ENCODE peak calls at places on chromosomes 16 and 17, in five cellular contexts. One of them, this sample, is unnamed.

GRCh38 chr17:58587713-58588117 is 73.3 kb upstream of the MTMR4 start:
- DNase-seq in GM12891: peak
- DNase-seq in A549: peak
- DNase-seq in tibial nerve: peak
- DNase-seq in heart left ventricle: peak
- DNase-seq in this sample: peak

GRCh38 chr17:51046527-51047384 is 73.9 kb downstream of the SPAG9 start:
- DNase-seq in GM12891: no peak
- DNase-seq in A549: no peak
- DNase-seq in tibial nerve: peak
- DNase-seq in heart left ventricle: peak
- DNase-seq in this sample: peak

GRCh38 chr17:4064366-4064765 is 78.5 kb downstream of the ZZEF1 start:
- DNase-seq in GM12891: no peak
- DNase-seq in A549: no peak
- DNase-seq in tibial nerve: no peak
- DNase-seq in heart left ventricle: peak
- DNase-seq in this sample: no peak

GRCh38 chr17:59783221-59784016 is 76.0 kb downstream of the VMP1 start:
- DNase-seq in GM12891: no peak
- DNase-seq in A549: peak
- DNase-seq in tibial nerve: no peak
- DNase-seq in heart left ventricle: no peak
- DNase-seq in this sample: peak

GRCh38 chr16:58035356-58036170 is 10.0 kb downstream of the MMP15 start:
- DNase-seq in GM12891: no peak
- DNase-seq in A549: no peak
- DNase-seq in tibial nerve: no peak
- DNase-seq in heart left ventricle: no peak
- DNase-seq in this sample: no peak

GRCh38 chr17:42342242-42343008 is 45.8 kb downstream of the STAT3 start:
- DNase-seq in GM12891: no peak
- DNase-seq in A549: no peak
- DNase-seq in tibial nerve: no peak
- DNase-seq in heart left ventricle: no peak
- DNase-seq in this sample: peak

GRCh38 chr17:67137026-67137370 is 92.6 kb downstream of the CACNG1 start:
- DNase-seq in GM12891: no peak
- DNase-seq in A549: no peak
- DNase-seq in tibial nerve: no peak
- DNase-seq in heart left ventricle: no peak
- DNase-seq in this sample: no peak

GRCh38 chr17:62780273-62780672 is 27.8 kb downstream of the MARCHF10 start:
- DNase-seq in GM12891: no peak
- DNase-seq in A549: no peak
- DNase-seq in tibial nerve: no peak
- DNase-seq in heart left ventricle: peak
- DNase-seq in this sample: no peak

GRCh38 chr17:32264823-32265191 is 825 bp upstream of the RHBDL3 start:
- DNase-seq in GM12891: no peak
- DNase-seq in A549: no peak
- DNase-seq in tibial nerve: no peak
- DNase-seq in heart left ventricle: no peak
- DNase-seq in this sample: no peak

GRCh38 chr17:80820331-80820730 is 171.3 kb upstream of the CHMP6 start:
- DNase-seq in GM12891: no peak
- DNase-seq in A549: no peak
- DNase-seq in tibial nerve: no peak
- DNase-seq in heart left ventricle: no peak
- DNase-seq in this sample: no peak

GRCh38 chr16:67110136-67110847 is 551 bp downstream of the PHAF1 start:
- DNase-seq in GM12891: no peak
- DNase-seq in A549: no peak
- DNase-seq in tibial nerve: no peak
- DNase-seq in heart left ventricle: no peak
- DNase-seq in this sample: no peak

GRCh38 chr17:16214190-16215001 is 938 bp downstream of the NCOR1 start:
- DNase-seq in GM12891: no peak
- DNase-seq in A549: no peak
- DNase-seq in tibial nerve: no peak
- DNase-seq in heart left ventricle: no peak
- DNase-seq in this sample: no peak

GRCh38 chr17:16217002-16217635 is at the start of gene PIGL:
- DNase-seq in GM12891: peak
- DNase-seq in A549: peak
- DNase-seq in tibial nerve: peak
- DNase-seq in heart left ventricle: peak
- DNase-seq in this sample: peak

GRCh38 chr17:16215965-16216316 is 607 bp upstream of the NCOR1 start:
- DNase-seq in GM12891: peak
- DNase-seq in A549: no peak
- DNase-seq in tibial nerve: peak
- DNase-seq in heart left ventricle: peak
- DNase-seq in this sample: no peak

GRCh38 chr17:16215002-16215272 is 397 bp downstream of the NCOR1 start:
- DNase-seq in GM12891: peak
- DNase-seq in A549: peak
- DNase-seq in tibial nerve: peak
- DNase-seq in heart left ventricle: peak
- DNase-seq in this sample: peak

DNA sequence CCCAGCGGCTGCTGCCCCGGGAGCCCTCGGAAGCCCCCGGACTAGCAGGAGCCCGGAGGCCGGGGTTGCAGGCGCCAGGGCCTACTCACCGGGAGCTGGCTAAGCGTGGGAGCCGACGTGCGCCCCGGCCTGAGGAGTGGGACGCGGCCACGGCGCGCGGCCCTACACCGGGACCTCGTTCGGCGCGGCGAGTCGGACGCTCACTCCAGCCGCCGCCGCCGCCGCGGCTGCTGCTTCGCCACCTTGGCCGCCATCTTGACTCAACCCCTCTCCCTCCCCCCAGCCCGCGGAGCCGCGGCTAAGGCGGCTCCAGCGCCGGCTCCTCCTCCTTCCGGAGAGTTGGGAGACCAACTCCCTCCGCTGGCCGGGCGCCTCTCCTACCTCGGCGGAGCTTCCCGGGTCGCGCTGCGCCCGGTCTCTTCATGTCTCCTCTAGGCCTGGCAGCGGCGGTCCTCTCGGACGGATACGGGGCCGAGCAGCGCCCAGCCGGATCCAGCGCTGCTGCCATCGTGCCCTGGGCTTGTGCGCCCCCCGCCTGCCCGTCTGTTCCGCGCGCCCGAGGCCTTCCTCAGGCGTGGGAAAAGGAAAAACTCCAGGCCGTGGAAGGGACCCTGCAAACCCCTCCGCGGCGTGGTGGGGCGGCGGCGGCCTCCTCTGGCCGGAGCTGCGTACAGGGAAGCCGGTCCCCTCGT is at the start of gene NCOR1:
- DNase-seq in GM12891: peak
- DNase-seq in A549: peak
- DNase-seq in tibial nerve: peak
- DNase-seq in heart left ventricle: peak
- DNase-seq in this sample: peak
- TF ChIP-seq POLR2A in GM12891: peak
- TF ChIP-seq POLR2A in A549: peak
- TF ChIP-seq POLR2A in tibial nerve: peak
- TF ChIP-seq POLR2A in heart left ventricle: peak
- TF ChIP-seq POLR2A in this sample: peak

GRCh38 chr16:88825146-88825545 is 13.4 kb upstream of the APRT start:
- DNase-seq in GM12891: no peak
- DNase-seq in A549: no peak
- DNase-seq in tibial nerve: no peak
- DNase-seq in heart left ventricle: no peak
- DNase-seq in this sample: no peak
- TF ChIP-seq POLR2A in GM12891: no peak
- TF ChIP-seq POLR2A in A549: no peak
- TF ChIP-seq POLR2A in tibial nerve: no peak
- TF ChIP-seq POLR2A in heart left ventricle: no peak
- TF ChIP-seq POLR2A in this sample: no peak

GRCh38 chr17:8447816-8448215 is 12.1 kb downstream of the NDEL1 start:
- DNase-seq in GM12891: no peak
- DNase-seq in A549: no peak
- DNase-seq in tibial nerve: no peak
- DNase-seq in heart left ventricle: no peak
- DNase-seq in this sample: peak

GRCh38 chr17:8443756-8444155 is 8.1 kb downstream of the NDEL1 start:
- DNase-seq in GM12891: no peak
- DNase-seq in A549: no peak
- DNase-seq in tibial nerve: no peak
- DNase-seq in heart left ventricle: no peak
- DNase-seq in this sample: no peak

GRCh38 chr17:8448310-8448709 is 12.6 kb downstream of the NDEL1 start:
- DNase-seq in GM12891: no peak
- DNase-seq in A549: no peak
- DNase-seq in tibial nerve: no peak
- DNase-seq in heart left ventricle: no peak
- DNase-seq in this sample: peak

GRCh38 chr17:8444506-8444905 is 8.8 kb downstream of the NDEL1 start:
- DNase-seq in GM12891: no peak
- DNase-seq in A549: no peak
- DNase-seq in tibial nerve: no peak
- DNase-seq in heart left ventricle: no peak
- DNase-seq in this sample: peak

GRCh38 chr17:8445536-8445935 is 9.9 kb downstream of the NDEL1 start:
- DNase-seq in GM12891: no peak
- DNase-seq in A549: no peak
- DNase-seq in tibial nerve: no peak
- DNase-seq in heart left ventricle: no peak
- DNase-seq in this sample: no peak
- TF ChIP-seq POLR2A in GM12891: no peak
- TF ChIP-seq POLR2A in A549: no peak
- TF ChIP-seq POLR2A in tibial nerve: no peak
- TF ChIP-seq POLR2A in heart left ventricle: no peak
- TF ChIP-seq POLR2A in this sample: no peak

GRCh38 chr16:2980227-2981176 is at the start of gene PKMYT1:
- DNase-seq in GM12891: peak
- DNase-seq in A549: peak
- DNase-seq in tibial nerve: peak
- DNase-seq in heart left ventricle: peak
- DNase-seq in this sample: peak
- TF ChIP-seq POLR2A in GM12891: peak
- TF ChIP-seq POLR2A in A549: peak
- TF ChIP-seq POLR2A in tibial nerve: peak
- TF ChIP-seq POLR2A in heart left ventricle: peak
- TF ChIP-seq POLR2A in this sample: peak